ENCODE peak calls at places on chromosomes 12 and 14, in ten cellular contexts. C, T, M, I, Q, U, X, D, H and E are unnamed samples.

GRCh38 chr12:105100207-105100985 is 7.1 kb upstream of the WASHC4 start:
- DNase-seq in I (no peak), X (no peak), C (no peak), M (no peak), U (peak; percentile 54), Q (no peak), D (peak; percentile 76), T (no peak), H (no peak), E (no peak)

GRCh38 chr14:103663506-103663905 is 34.5 kb downstream of the KLC1 start:
- DNase-seq in U (no peak), M (no peak), I (no peak), C (no peak), X (no peak), T (no peak), H (no peak), D (no peak), Q (no peak), E (no peak)

GRCh38 chr14:64605926-64606685 is 56.3 kb downstream of the PPP1R36 start:
- DNase-seq in T (no peak), H (no peak), X (no peak), U (peak; percentile 30), Q (no peak), I (no peak), M (no peak), D (peak; percentile 19), C (no peak), E (no peak)

GRCh38 chr14:59134307-59134706 is 54.2 kb upstream of the DAAM1 start:
- DNase-seq in H (no peak), D (no peak), Q (no peak), U (no peak), T (no peak), I (no peak), X (no peak), C (no peak), M (no peak), E (no peak)

GRCh38 chr12:6084261-6084968 is 40.1 kb downstream of the VWF start:
- DNase-seq in H (no peak), X (no peak), C (no peak), T (no peak), Q (no peak), U (peak; percentile 31), D (peak; percentile 31), M (no peak), I (no peak), E (no peak)

GRCh38 chr12:6285063-6285477 is 25.4 kb upstream of the PLEKHG6 start:
- DNase-seq in I (peak; percentile 74), C (peak; percentile 65), T (no peak), U (peak; percentile 55), M (no peak), H (peak; percentile 69), X (no peak), Q (no peak), D (peak; percentile 78), E (peak; percentile 94)

GRCh38 chr12:52440821-52441319 is 6.7 kb upstream of the KRT75 start:
- DNase-seq in I (no peak), U (peak; percentile 69), C (no peak), T (peak; percentile 34), Q (no peak), D (peak; percentile 75), M (no peak), X (no peak), H (no peak), E (no peak)

GRCh38 chr12:70243510-70244331 is 488 bp downstream of the CNOT2 start:
- DNase-seq in X (no peak), H (peak; percentile 60), I (peak; percentile 61), M (peak; percentile 43), D (peak; percentile 52), U (peak; percentile 25), T (no peak), C (peak; percentile 65), Q (peak; percentile 68), E (peak; percentile 29)

GRCh38 chr14:95577067-95577800 is 42.4 kb downstream of the GLRX5 start:
- DNase-seq in I (no peak), M (no peak), X (no peak), H (no peak), C (no peak), U (no peak), D (no peak), T (no peak), Q (no peak), E (no peak)

GRCh38 chr12:63916561-63917476 is 72.3 kb downstream of the SRGAP1 start:
- DNase-seq in I (no peak), M (no peak), Q (no peak), C (no peak), U (peak; percentile 18), X (no peak), D (peak; percentile 61), H (no peak), T (no peak), E (no peak)

GRCh38 chr14:75286313-75286712 is 7.7 kb downstream of the FOS start:
- DNase-seq in H (no peak), T (no peak), M (no peak), Q (no peak), D (no peak), C (peak; percentile 8), X (no peak), I (no peak), U (no peak), E (no peak)

GRCh38 chr14:49861923-49862673 is 9.5 kb upstream of the NEMF start:
- DNase-seq in C (peak; percentile 86), M (peak; percentile 90), H (peak; percentile 87), T (peak; percentile 45), I (peak; percentile 86), X (peak; percentile 58), U (peak; percentile 86), D (peak; percentile 88), Q (peak; percentile 87), E (no peak)
- TF ChIP-seq CTCF in C (peak; percentile 100), M (no peak), H (peak; percentile 99), T (peak; percentile 99), I (peak; percentile 100), X (peak; percentile 100), U (peak; percentile 100), D (peak; percentile 100), Q (peak; percentile 100), E (peak; percentile 100)

GRCh38 chr12:49020441-49020840 is 1.9 kb upstream of the PRKAG1 start:
- DNase-seq in I (no peak), H (no peak), T (no peak), D (no peak), Q (no peak), M (no peak), C (no peak), U (no peak), X (no peak), E (peak; percentile 17)

GRCh38 chr12:49019120-49019430 is 499 bp upstream of the PRKAG1 start:
- DNase-seq in Q (no peak), X (no peak), H (no peak), I (no peak), M (no peak), D (no peak), T (no peak), U (no peak), C (no peak), E (no peak)

GRCh38 chr12:49018282-49019119 is at the start of gene PRKAG1:
- DNase-seq in U (peak; percentile 92), D (peak; percentile 95), I (peak; percentile 95), M (peak; percentile 95), C (peak; percentile 94), X (peak; percentile 88), H (peak; percentile 95), Q (peak; percentile 97), T (peak; percentile 77), E (peak; percentile 92)

GRCh38 chr12:49019435-49020317 is 1.1 kb upstream of the PRKAG1 start:
- DNase-seq in M (no peak), T (no peak), D (peak; percentile 59), H (no peak), U (peak; percentile 21), C (no peak), I (no peak), Q (peak; percentile 43), X (no peak), E (peak; percentile 58)

GRCh38 chr12:49017764-49018281 is 753 bp downstream of the PRKAG1 start:
- DNase-seq in C (no peak), U (peak; percentile 53), I (no peak), X (no peak), T (no peak), H (no peak), D (peak; percentile 53), M (no peak), Q (peak; percentile 35), E (peak; percentile 10)
- TF ChIP-seq CTCF in C (no peak), U (no peak), I (no peak), X (no peak), T (no peak), H (no peak), D (no peak), M (no peak), Q (no peak), E (no peak)

GRCh38 chr12:1760566-1761382 is 59.6 kb upstream of the LRTM2 start:
- DNase-seq in D (peak; percentile 80), H (no peak), T (no peak), I (no peak), Q (no peak), M (no peak), U (peak; percentile 57), C (no peak), X (peak; percentile 82), E (no peak)
- TF ChIP-seq CTCF in D (no peak), H (no peak), T (no peak), I (no peak), Q (no peak), M (no peak), U (no peak), C (no peak), X (no peak), E (no peak)

GRCh38 chr12:47808574-47809380 is 10.9 kb downstream of the HDAC7 start:
- DNase-seq in D (peak; percentile 37), C (no peak), H (no peak), I (no peak), X (no peak), M (no peak), U (peak; percentile 41), T (no peak), Q (peak; percentile 60), E (no peak)
- TF ChIP-seq CTCF in D (peak; percentile 6), C (no peak), H (no peak), I (no peak), X (peak; percentile 7), M (no peak), U (peak; percentile 65), T (peak; percentile 11), Q (peak; percentile 27), E (no peak)